ENCODE peak calls at places on chromosome 17, in five cellular contexts. One of them, this sample, is unnamed.
A peak's percentile ranks its signal among the peaks of the same experiment; 100 is the strongest.

GRCh38 chr17:75486951-75487350 is 28.4 kb downstream of the CASKIN2 start:
- DNase-seq in CD8-positive, alpha-beta memory T cell: no peak
- DNase-seq in CD4-positive, CD25-positive, alpha-beta regulatory T cell: peak; percentile 4
- DNase-seq in epithelial cell of prostate: no peak
- DNase-seq in keratinocyte: no peak
- DNase-seq in this sample: no peak

GRCh38 chr17:50355701-50356341 is 9.9 kb downstream of the XYLT2 start:
- DNase-seq in epithelial cell of prostate: no peak
- DNase-seq in keratinocyte: no peak
- DNase-seq in CD8-positive, alpha-beta memory T cell: no peak
- DNase-seq in CD4-positive, CD25-positive, alpha-beta regulatory T cell: no peak
- DNase-seq in this sample: no peak

GRCh38 chr17:65389426-65389825 is 172.0 kb downstream of the AXIN2 start:
- DNase-seq in keratinocyte: no peak
- DNase-seq in CD8-positive, alpha-beta memory T cell: no peak
- DNase-seq in CD4-positive, CD25-positive, alpha-beta regulatory T cell: no peak
- DNase-seq in epithelial cell of prostate: no peak
- DNase-seq in this sample: no peak

GRCh38 chr17:49514374-49514738 is 19.3 kb downstream of the NGFR start:
- DNase-seq in keratinocyte: no peak
- DNase-seq in CD8-positive, alpha-beta memory T cell: no peak
- DNase-seq in CD4-positive, CD25-positive, alpha-beta regulatory T cell: no peak
- DNase-seq in epithelial cell of prostate: no peak
- DNase-seq in this sample: no peak

GRCh38 chr17:48025904-48026502 is 11.6 kb downstream of the COPZ2 start:
- DNase-seq in CD4-positive, CD25-positive, alpha-beta regulatory T cell: no peak
- DNase-seq in CD8-positive, alpha-beta memory T cell: no peak
- DNase-seq in epithelial cell of prostate: no peak
- DNase-seq in keratinocyte: no peak
- DNase-seq in this sample: no peak

GRCh38 chr17:58006563-58006923 is 503 bp downstream of the SRSF1 start:
- DNase-seq in CD4-positive, CD25-positive, alpha-beta regulatory T cell: peak; percentile 56
- DNase-seq in CD8-positive, alpha-beta memory T cell: peak; percentile 70
- DNase-seq in keratinocyte: no peak
- DNase-seq in epithelial cell of prostate: no peak
- DNase-seq in this sample: peak; percentile 42

GRCh38 chr17:68624381-68624780 is 23.2 kb upstream of the FAM20A start:
- DNase-seq in CD4-positive, CD25-positive, alpha-beta regulatory T cell: no peak
- DNase-seq in CD8-positive, alpha-beta memory T cell: no peak
- DNase-seq in epithelial cell of prostate: peak; percentile 5
- DNase-seq in keratinocyte: no peak
- DNase-seq in this sample: no peak

GRCh38 chr17:42071810-42072209 is 21.4 kb upstream of the C17orf113 start:
- DNase-seq in CD8-positive, alpha-beta memory T cell: no peak
- DNase-seq in keratinocyte: no peak
- DNase-seq in CD4-positive, CD25-positive, alpha-beta regulatory T cell: peak; percentile 21
- DNase-seq in epithelial cell of prostate: no peak
- DNase-seq in this sample: no peak

GRCh38 chr17:42255425-42255810 is 20.8 kb downstream of the STAT5B start:
- DNase-seq in keratinocyte: no peak
- DNase-seq in CD8-positive, alpha-beta memory T cell: no peak
- DNase-seq in CD4-positive, CD25-positive, alpha-beta regulatory T cell: no peak
- DNase-seq in epithelial cell of prostate: no peak
- DNase-seq in this sample: no peak

GRCh38 chr17:61398721-61399130 is 917 bp upstream of the TBX2 start:
- DNase-seq in CD4-positive, CD25-positive, alpha-beta regulatory T cell: no peak
- DNase-seq in keratinocyte: no peak
- DNase-seq in CD8-positive, alpha-beta memory T cell: peak; percentile 33
- DNase-seq in epithelial cell of prostate: no peak
- DNase-seq in this sample: no peak

GRCh38 chr17:358491-359133 is 6.0 kb upstream of the RPH3AL start:
- DNase-seq in CD4-positive, CD25-positive, alpha-beta regulatory T cell: no peak
- DNase-seq in epithelial cell of prostate: no peak
- DNase-seq in CD8-positive, alpha-beta memory T cell: no peak
- DNase-seq in keratinocyte: no peak
- DNase-seq in this sample: no peak

GRCh38 chr17:71987634-71988033 is 133.2 kb upstream of the SOX9 start:
- DNase-seq in keratinocyte: no peak
- DNase-seq in CD4-positive, CD25-positive, alpha-beta regulatory T cell: no peak
- DNase-seq in CD8-positive, alpha-beta memory T cell: no peak
- DNase-seq in epithelial cell of prostate: no peak
- DNase-seq in this sample: no peak

GRCh38 chr17:1999557-2000251 is 25.4 kb downstream of the RTN4RL1 start:
- DNase-seq in CD8-positive, alpha-beta memory T cell: no peak
- DNase-seq in epithelial cell of prostate: no peak
- DNase-seq in keratinocyte: no peak
- DNase-seq in CD4-positive, CD25-positive, alpha-beta regulatory T cell: no peak
- DNase-seq in this sample: no peak

GRCh38 chr17:29248845-29249244 is 2.2 kb downstream of the CRYBA1 start:
- DNase-seq in CD4-positive, CD25-positive, alpha-beta regulatory T cell: no peak
- DNase-seq in CD8-positive, alpha-beta memory T cell: no peak
- DNase-seq in epithelial cell of prostate: no peak
- DNase-seq in keratinocyte: no peak
- DNase-seq in this sample: no peak

GRCh38 chr17:64615025-64615677 is 47.0 kb downstream of the SMURF2 start:
- DNase-seq in keratinocyte: no peak
- DNase-seq in epithelial cell of prostate: no peak
- DNase-seq in CD4-positive, CD25-positive, alpha-beta regulatory T cell: no peak
- DNase-seq in CD8-positive, alpha-beta memory T cell: no peak
- DNase-seq in this sample: no peak

GRCh38 chr17:30600830-30601494 is 123.8 kb downstream of the GOSR1 start:
- DNase-seq in CD8-positive, alpha-beta memory T cell: peak; percentile 50
- DNase-seq in keratinocyte: no peak
- DNase-seq in epithelial cell of prostate: no peak
- DNase-seq in CD4-positive, CD25-positive, alpha-beta regulatory T cell: peak; percentile 24
- DNase-seq in this sample: peak; percentile 32

GRCh38 chr17:32267690-32268205 is 2.1 kb downstream of the RHBDL3 start:
- DNase-seq in CD4-positive, CD25-positive, alpha-beta regulatory T cell: no peak
- DNase-seq in keratinocyte: no peak
- DNase-seq in CD8-positive, alpha-beta memory T cell: no peak
- DNase-seq in epithelial cell of prostate: no peak
- DNase-seq in this sample: no peak

GRCh38 chr17:21457051-21458026 is 81.2 kb downstream of the KCNJ12 start:
- DNase-seq in CD4-positive, CD25-positive, alpha-beta regulatory T cell: peak; percentile 87
- DNase-seq in epithelial cell of prostate: peak; percentile 76
- DNase-seq in CD8-positive, alpha-beta memory T cell: peak; percentile 85
- DNase-seq in keratinocyte: peak; percentile 79
- DNase-seq in this sample: peak; percentile 91

GRCh38 chr17:2704890-2705248 is 6.7 kb downstream of the CLUH start:
- DNase-seq in keratinocyte: no peak
- DNase-seq in CD4-positive, CD25-positive, alpha-beta regulatory T cell: no peak
- DNase-seq in epithelial cell of prostate: no peak
- DNase-seq in CD8-positive, alpha-beta memory T cell: no peak
- DNase-seq in this sample: no peak

GRCh38 chr17:50472286-50472685 is 3.6 kb upstream of the CHAD start:
- DNase-seq in keratinocyte: no peak
- DNase-seq in CD8-positive, alpha-beta memory T cell: no peak
- DNase-seq in epithelial cell of prostate: no peak
- DNase-seq in CD4-positive, CD25-positive, alpha-beta regulatory T cell: no peak
- DNase-seq in this sample: no peak

GRCh38 chr17:57589151-57590034 is 155.7 kb downstream of the CCDC182 start:
- DNase-seq in CD4-positive, CD25-positive, alpha-beta regulatory T cell: no peak
- DNase-seq in CD8-positive, alpha-beta memory T cell: no peak
- DNase-seq in epithelial cell of prostate: no peak
- DNase-seq in keratinocyte: no peak
- DNase-seq in this sample: no peak

GRCh38 chr17:30950669-30951399 is 20.0 kb upstream of the RNF135 start:
- DNase-seq in epithelial cell of prostate: peak; percentile 55
- DNase-seq in CD4-positive, CD25-positive, alpha-beta regulatory T cell: no peak
- DNase-seq in keratinocyte: no peak
- DNase-seq in CD8-positive, alpha-beta memory T cell: peak; percentile 22
- DNase-seq in this sample: no peak

GRCh38 chr17:61250335-61250890 is 149.2 kb upstream of the TBX2 start:
- DNase-seq in CD4-positive, CD25-positive, alpha-beta regulatory T cell: no peak
- DNase-seq in keratinocyte: no peak
- DNase-seq in epithelial cell of prostate: no peak
- DNase-seq in CD8-positive, alpha-beta memory T cell: no peak
- DNase-seq in this sample: no peak

GRCh38 chr17:82334622-82335394 is 1.2 kb upstream of the SECTM1 start:
- DNase-seq in keratinocyte: no peak
- DNase-seq in CD8-positive, alpha-beta memory T cell: no peak
- DNase-seq in epithelial cell of prostate: no peak
- DNase-seq in CD4-positive, CD25-positive, alpha-beta regulatory T cell: no peak
- DNase-seq in this sample: no peak

GRCh38 chr17:49388290-49388640 is 26.2 kb upstream of the ZNF652 start:
- DNase-seq in epithelial cell of prostate: no peak
- DNase-seq in keratinocyte: no peak
- DNase-seq in CD4-positive, CD25-positive, alpha-beta regulatory T cell: peak; percentile 79
- DNase-seq in CD8-positive, alpha-beta memory T cell: peak; percentile 62
- DNase-seq in this sample: peak; percentile 11

GRCh38 chr17:60060474-60060873 is 18.2 kb downstream of the HEATR6 start:
- DNase-seq in epithelial cell of prostate: no peak
- DNase-seq in keratinocyte: no peak
- DNase-seq in CD8-positive, alpha-beta memory T cell: no peak
- DNase-seq in CD4-positive, CD25-positive, alpha-beta regulatory T cell: no peak
- DNase-seq in this sample: no peak
- H3K27ac ChIP-seq in epithelial cell of prostate: no peak overlapping the region
- H3K27ac ChIP-seq in keratinocyte: no peak overlapping the region
- H3K27ac ChIP-seq in CD8-positive, alpha-beta memory T cell: no peak overlapping the region
- H3K27ac ChIP-seq in CD4-positive, CD25-positive, alpha-beta regulatory T cell: no peak overlapping the region
- H3K27ac ChIP-seq in this sample: no peak overlapping the region

GRCh38 chr17:44780161-44780560 is 21.4 kb downstream of the ADAM11 start:
- DNase-seq in epithelial cell of prostate: no peak
- DNase-seq in CD4-positive, CD25-positive, alpha-beta regulatory T cell: no peak
- DNase-seq in keratinocyte: no peak
- DNase-seq in CD8-positive, alpha-beta memory T cell: no peak
- DNase-seq in this sample: no peak

GRCh38 chr17:44780845-44781480 is 22.2 kb downstream of the ADAM11 start:
- DNase-seq in keratinocyte: no peak
- DNase-seq in CD8-positive, alpha-beta memory T cell: no peak
- DNase-seq in epithelial cell of prostate: no peak
- DNase-seq in CD4-positive, CD25-positive, alpha-beta regulatory T cell: no peak
- DNase-seq in this sample: no peak

GRCh38 chr17:44778656-44779210 is 19.9 kb downstream of the ADAM11 start:
- DNase-seq in keratinocyte: no peak
- DNase-seq in CD4-positive, CD25-positive, alpha-beta regulatory T cell: no peak
- DNase-seq in epithelial cell of prostate: no peak
- DNase-seq in CD8-positive, alpha-beta memory T cell: no peak
- DNase-seq in this sample: no peak

GRCh38 chr17:44777394-44778348 is 18.9 kb downstream of the ADAM11 start:
- DNase-seq in epithelial cell of prostate: no peak
- DNase-seq in keratinocyte: no peak
- DNase-seq in CD8-positive, alpha-beta memory T cell: no peak
- DNase-seq in CD4-positive, CD25-positive, alpha-beta regulatory T cell: no peak
- DNase-seq in this sample: no peak

DNA sequence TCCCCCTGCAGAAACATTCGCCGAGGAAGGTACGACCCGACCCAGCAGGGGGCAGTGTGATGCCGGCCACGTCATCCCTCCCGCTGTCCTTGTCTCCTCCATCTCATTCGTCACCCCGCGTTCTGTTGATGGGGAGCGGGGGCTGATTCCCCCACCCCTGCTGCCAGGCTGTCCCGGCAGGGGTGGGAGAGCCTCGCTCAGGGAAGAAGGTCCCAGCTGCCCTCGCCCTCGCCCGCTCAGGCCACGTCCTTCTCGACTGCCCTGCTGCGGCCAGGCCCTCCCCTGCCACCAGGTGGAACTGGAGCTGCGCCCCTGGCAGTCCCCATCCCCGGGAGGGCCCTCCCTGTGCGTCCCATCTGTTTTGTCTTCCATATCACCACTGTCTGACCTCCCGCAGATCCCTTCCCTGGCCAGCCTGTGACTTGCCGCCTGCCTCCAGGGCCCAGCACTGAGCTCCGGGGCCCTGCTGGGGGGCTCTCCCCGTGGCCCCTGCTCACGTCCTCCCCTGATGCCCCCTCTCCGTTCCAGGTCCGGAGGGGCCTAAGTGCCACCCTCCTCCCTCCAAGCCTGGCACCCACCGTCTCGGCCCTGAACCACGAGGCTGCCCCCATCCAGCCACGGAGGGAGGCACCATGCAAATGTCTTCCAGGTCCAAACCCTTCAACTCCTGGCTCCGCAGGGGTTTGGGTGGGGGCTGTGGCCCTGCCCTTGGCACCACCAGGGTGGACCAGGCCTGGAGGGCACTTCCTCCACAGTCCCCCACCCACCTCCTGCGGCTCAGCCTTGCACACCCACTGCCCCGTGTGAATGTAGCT is 20.6 kb downstream of the ADAM11 start:
- DNase-seq in epithelial cell of prostate: no peak
- DNase-seq in keratinocyte: no peak
- DNase-seq in CD8-positive, alpha-beta memory T cell: peak; percentile 82
- DNase-seq in CD4-positive, CD25-positive, alpha-beta regulatory T cell: peak; percentile 77
- DNase-seq in this sample: peak; percentile 81
- H3K27ac ChIP-seq in epithelial cell of prostate: no peak overlapping the region
- H3K27ac ChIP-seq in keratinocyte: no peak overlapping the region
- H3K27ac ChIP-seq in CD8-positive, alpha-beta memory T cell: no peak overlapping the region
- H3K27ac ChIP-seq in CD4-positive, CD25-positive, alpha-beta regulatory T cell: no peak overlapping the region
- H3K27ac ChIP-seq in this sample: no peak overlapping the region

GRCh38 chr17:4500188-4500565 is 1.5 kb downstream of the SPNS2 start:
- DNase-seq in CD8-positive, alpha-beta memory T cell: no peak
- DNase-seq in CD4-positive, CD25-positive, alpha-beta regulatory T cell: no peak
- DNase-seq in keratinocyte: no peak
- DNase-seq in epithelial cell of prostate: no peak
- DNase-seq in this sample: no peak
- H3K27ac ChIP-seq in CD8-positive, alpha-beta memory T cell: no peak overlapping the region
- H3K27ac ChIP-seq in CD4-positive, CD25-positive, alpha-beta regulatory T cell: no peak overlapping the region
- H3K27ac ChIP-seq in keratinocyte: no peak overlapping the region
- H3K27ac ChIP-seq in epithelial cell of prostate: no peak overlapping the region
- H3K27ac ChIP-seq in this sample: no peak overlapping the region

GRCh38 chr17:73824321-73824720 is 180.1 kb upstream of the SDK2 start:
- DNase-seq in keratinocyte: no peak
- DNase-seq in CD4-positive, CD25-positive, alpha-beta regulatory T cell: no peak
- DNase-seq in epithelial cell of prostate: no peak
- DNase-seq in CD8-positive, alpha-beta memory T cell: no peak
- DNase-seq in this sample: no peak

GRCh38 chr17:73826872-73827228 is 182.6 kb upstream of the SDK2 start:
- DNase-seq in epithelial cell of prostate: no peak
- DNase-seq in CD4-positive, CD25-positive, alpha-beta regulatory T cell: no peak
- DNase-seq in CD8-positive, alpha-beta memory T cell: no peak
- DNase-seq in keratinocyte: no peak
- DNase-seq in this sample: no peak

GRCh38 chr17:73826181-73826871 is 182.1 kb upstream of the SDK2 start:
- DNase-seq in keratinocyte: no peak
- DNase-seq in epithelial cell of prostate: no peak
- DNase-seq in CD8-positive, alpha-beta memory T cell: no peak
- DNase-seq in CD4-positive, CD25-positive, alpha-beta regulatory T cell: no peak
- DNase-seq in this sample: no peak

GRCh38 chr17:73829676-73830280 is 185.5 kb upstream of the SDK2 start:
- DNase-seq in epithelial cell of prostate: no peak
- DNase-seq in keratinocyte: no peak
- DNase-seq in CD4-positive, CD25-positive, alpha-beta regulatory T cell: no peak
- DNase-seq in CD8-positive, alpha-beta memory T cell: no peak
- DNase-seq in this sample: no peak

DNA sequence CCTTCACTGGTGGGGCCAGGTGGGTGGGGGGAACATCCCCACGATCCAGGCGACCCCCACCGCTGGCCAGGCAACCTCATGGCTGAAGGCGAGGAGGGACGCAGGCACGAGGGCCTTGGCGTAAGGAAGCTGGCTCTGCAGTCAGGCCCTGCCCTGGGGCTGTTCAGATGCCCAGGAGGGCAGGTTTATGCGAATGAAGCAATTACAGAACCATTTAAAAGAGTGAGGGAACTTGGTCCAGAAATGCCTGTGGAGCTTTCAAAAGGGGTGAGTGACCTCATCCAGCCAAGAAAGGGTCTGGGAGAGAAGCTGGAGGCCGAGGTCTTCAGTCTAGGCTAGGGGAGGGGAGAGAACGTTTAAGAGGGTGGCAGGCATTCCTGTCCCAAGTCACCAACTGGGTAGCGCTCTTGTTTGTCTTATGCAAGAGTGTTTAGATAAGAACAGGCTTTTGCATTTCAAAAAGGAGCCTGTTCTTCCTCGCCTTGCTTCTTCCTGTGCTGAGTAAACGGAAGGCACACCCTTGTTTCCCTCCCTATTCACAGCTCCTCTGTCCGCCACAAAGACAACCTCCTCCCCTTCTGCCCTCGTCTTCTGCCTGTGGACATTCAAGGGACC is 183.5 kb upstream of the SDK2 start:
- DNase-seq in epithelial cell of prostate: no peak
- DNase-seq in CD4-positive, CD25-positive, alpha-beta regulatory T cell: peak; percentile 61
- DNase-seq in CD8-positive, alpha-beta memory T cell: no peak
- DNase-seq in keratinocyte: no peak
- DNase-seq in this sample: no peak
- H3K27ac ChIP-seq in epithelial cell of prostate: no peak overlapping the region
- H3K27ac ChIP-seq in CD4-positive, CD25-positive, alpha-beta regulatory T cell: peak overlapping the region; percentile 65
- H3K27ac ChIP-seq in CD8-positive, alpha-beta memory T cell: no peak overlapping the region
- H3K27ac ChIP-seq in keratinocyte: no peak overlapping the region
- H3K27ac ChIP-seq in this sample: peak overlapping the region; percentile 73

This sample was measured in naive thymus-derived CD4-positive, alpha-beta T cell.